ENCODE peak calls at places on chromosomes 12 and 14, in nine cellular contexts. I is upper lobe of right lung, L is uterus, D is pancreas, Q is neural progenitor cell, A is left ventricle myocardium inferior, K is body of pancreas, M is prostate gland, Z is left lung. R is an unnamed sample. For H3K4me1, the result is how much of the 10 kb centered on the place peaks cover.

GRCh38 chr12:116538682-116539264 is 20.4 kb upstream of the MAP1LC3B2 start:
- DNase-seq in I (no peak), L (no peak), D (no peak), Q (no peak), A (no peak), K (no peak), M (no peak), Z (no peak), R (no peak)

GRCh38 chr14:101418601-101419000 is 142.7 kb upstream of the DIO3 start:
- DNase-seq in I (no peak), L (no peak), D (no peak), Q (no peak), A (no peak), K (no peak), M (no peak), Z (no peak), R (no peak)

GRCh38 chr14:64612021-64612380 is 62.2 kb downstream of the PPP1R36 start:
- DNase-seq in I (no peak), L (no peak), D (no peak), Q (no peak), A (no peak), K (no peak), M (no peak), Z (no peak), R (no peak)

GRCh38 chr12:129127771-129128170 is 274.5 kb downstream of the GLT1D1 start:
- DNase-seq in I (no peak), L (no peak), D (no peak), Q (no peak), A (no peak), K (no peak), M (no peak), Z (no peak), R (no peak)

GRCh38 chr12:90122716-90123115 is 414.1 kb upstream of the ATP2B1 start:
- DNase-seq in I (no peak), L (no peak), D (no peak), Q (no peak), A (no peak), K (no peak), M (no peak), Z (no peak), R (no peak)

GRCh38 chr12:53381739-53382630 is 2.0 kb downstream of the SP1 start:
- DNase-seq in I (peak), L (peak), D (no peak), Q (peak), A (peak), K (peak), M (peak), Z (peak), R (no peak)

GRCh38 chr12:118850244-118850825 is 131.0 kb upstream of the SRRM4 start:
- DNase-seq in I (no peak), L (no peak), D (no peak), Q (peak), A (no peak), K (no peak), M (no peak), Z (no peak), R (no peak)

GRCh38 chr12:5264006-5264405 is 167.9 kb upstream of the NTF3 start:
- DNase-seq in I (no peak), L (no peak), D (no peak), Q (no peak), A (no peak), K (no peak), M (no peak), Z (no peak), R (no peak)

GRCh38 chr12:47835017-47835830 is 15.5 kb upstream of the HDAC7 start:
- DNase-seq in I (no peak), L (no peak), D (no peak), Q (no peak), A (no peak), K (no peak), M (no peak), Z (no peak), R (no peak)

GRCh38 chr14:94161979-94162378 is 12.1 kb upstream of the PPP4R4 start:
- DNase-seq in I (no peak), L (no peak), D (no peak), Q (no peak), A (no peak), K (no peak), M (no peak), Z (no peak), R (no peak)

GRCh38 chr12:56991319-56991906 is 14.9 kb downstream of the ZBTB39 start:
- DNase-seq in I (no peak), L (no peak), D (no peak), Q (no peak), A (peak), K (no peak), M (no peak), Z (peak), R (no peak)

GRCh38 chr12:96427269-96427729 is 27.1 kb upstream of the CDK17 start:
- DNase-seq in I (no peak), L (peak), D (no peak), Q (peak), A (peak), K (peak), M (no peak), Z (peak), R (peak)

GRCh38 chr12:42326466-42327226 is 679 bp downstream of the PPHLN1 start:
- DNase-seq in I (no peak), L (no peak), D (no peak), Q (peak), A (no peak), K (no peak), M (no peak), Z (no peak), R (no peak)

GRCh38 chr14:64757601-64758000 is 53.4 kb downstream of the PLEKHG3 start:
- DNase-seq in I (no peak), L (no peak), D (peak), Q (no peak), A (no peak), K (no peak), M (no peak), Z (no peak), R (peak)

GRCh38 chr12:111312708-111313107 is 56.2 kb downstream of the PHETA1 start:
- DNase-seq in I (no peak), L (no peak), D (no peak), Q (no peak), A (no peak), K (no peak), M (no peak), Z (no peak), R (no peak)

GRCh38 chr12:17954788-17955187 is 135.2 kb downstream of the RERGL start:
- DNase-seq in I (no peak), L (no peak), D (no peak), Q (peak), A (no peak), K (no peak), M (no peak), Z (no peak), R (no peak)

GRCh38 chr12:74539261-74539660 is 1.6 kb downstream of the ATXN7L3B start:
- DNase-seq in I (no peak), L (no peak), D (no peak), Q (peak), A (no peak), K (no peak), M (no peak), Z (no peak), R (no peak)

GRCh38 chr14:66076166-66076565 is 410.0 kb upstream of the CCDC196 start:
- DNase-seq in I (no peak), L (no peak), D (no peak), Q (no peak), A (no peak), K (no peak), M (no peak), Z (no peak), R (no peak)

GRCh38 chr12:56634242-56634836 is 4.2 kb upstream of the BAZ2A start:
- DNase-seq in I (peak), L (peak), D (peak), Q (peak), A (no peak), K (peak), M (peak), Z (peak), R (no peak)

GRCh38 chr14:92323031-92323915 is at the start of gene SLC24A4:
- DNase-seq in I (peak), L (no peak), D (peak), Q (peak), A (no peak), K (no peak), M (no peak), Z (no peak), R (no peak)

GRCh38 chr12:45049912-45050318 is 984 bp downstream of the DBX2 start:
- DNase-seq in I (no peak), L (no peak), D (no peak), Q (peak), A (no peak), K (no peak), M (no peak), Z (no peak), R (no peak)

GRCh38 chr12:42885677-42886076 is 296.1 kb upstream of the PRICKLE1 start:
- DNase-seq in I (no peak), L (no peak), D (no peak), Q (no peak), A (no peak), K (no peak), M (no peak), Z (no peak), R (no peak)

GRCh38 chr14:99809376-99809775 is 16.2 kb downstream of the EML1 start:
- DNase-seq in I (no peak), L (peak), D (peak), Q (no peak), A (peak), K (peak), M (no peak), Z (no peak), R (peak)

GRCh38 chr12:116592116-116592637 is 33.0 kb downstream of the MAP1LC3B2 start:
- DNase-seq in I (peak), L (peak), D (peak), Q (no peak), A (peak), K (peak), M (peak), Z (peak), R (no peak)

GRCh38 chr12:80129895-80130535 is 30.7 kb downstream of the OTOGL start:
- DNase-seq in I (no peak), L (no peak), D (no peak), Q (no peak), A (no peak), K (no peak), M (no peak), Z (no peak), R (no peak)

GRCh38 chr14:102241147-102241546 is 63.8 kb downstream of the MOK start:
- DNase-seq in I (no peak), L (no peak), D (no peak), Q (peak), A (no peak), K (no peak), M (no peak), Z (no peak), R (no peak)

GRCh38 chr12:132414634-132415340 is 75.2 kb upstream of the FBRSL1 start:
- DNase-seq in I (peak), L (peak), D (peak), Q (peak), A (peak), K (peak), M (peak), Z (peak), R (no peak)

GRCh38 chr14:67387195-67387594 is 24.8 kb downstream of the PLEK2 start:
- DNase-seq in I (no peak), L (no peak), D (no peak), Q (no peak), A (no peak), K (no peak), M (no peak), Z (no peak), R (no peak)

GRCh38 chr12:101671157-101671791 is 26.2 kb upstream of the CHPT1 start:
- DNase-seq in I (no peak), L (no peak), D (no peak), Q (no peak), A (peak), K (no peak), M (no peak), Z (peak), R (no peak)

GRCh38 chr12:27922591-27923139 is 49.9 kb downstream of the PTHLH start:
- DNase-seq in I (no peak), L (no peak), D (no peak), Q (no peak), A (no peak), K (peak), M (peak), Z (no peak), R (no peak)

GRCh38 chr14:20811994-20812393 is 9.3 kb upstream of the RNASE1 start:
- DNase-seq in I (no peak), L (no peak), D (peak), Q (no peak), A (peak), K (peak), M (no peak), Z (no peak), R (no peak)

GRCh38 chr14:90421001-90421580 is 24.3 kb downstream of the CALM1 start:
- DNase-seq in I (no peak), L (no peak), D (no peak), Q (no peak), A (no peak), K (no peak), M (no peak), Z (no peak), R (no peak)

GRCh38 chr14:67426161-67426560 is 14.2 kb upstream of the PLEK2 start:
- DNase-seq in I (no peak), L (no peak), D (peak), Q (no peak), A (no peak), K (no peak), M (no peak), Z (no peak), R (no peak)

GRCh38 chr12:52280319-52280795 is 5.9 kb downstream of the KRT86 start:
- DNase-seq in I (peak), L (peak), D (no peak), Q (no peak), A (no peak), K (peak), M (peak), Z (peak), R (peak)

GRCh38 chr12:75877588-75878381 is 153.8 kb downstream of the PHLDA1 start:
- DNase-seq in I (no peak), L (no peak), D (no peak), Q (no peak), A (no peak), K (no peak), M (no peak), Z (no peak), R (no peak)

GRCh38 chr14:52780893-52781292 is 10.5 kb downstream of the GNPNAT1 start:
- DNase-seq in I (no peak), L (no peak), D (no peak), Q (no peak), A (no peak), K (no peak), M (no peak), Z (no peak), R (no peak)

GRCh38 chr12:52197371-52198231 is 5.8 kb upstream of the KRT80 start:
- DNase-seq in I (peak), L (no peak), D (peak), Q (no peak), A (peak), K (peak), M (no peak), Z (peak), R (no peak)

GRCh38 chr12:31235868-31236395 is 90.0 kb downstream of the SINHCAF start:
- DNase-seq in I (no peak), L (no peak), D (no peak), Q (no peak), A (no peak), K (no peak), M (no peak), Z (no peak), R (no peak)

GRCh38 chr12:31233061-31233730 is 92.8 kb downstream of the SINHCAF start:
- DNase-seq in I (no peak), L (no peak), D (no peak), Q (no peak), A (no peak), K (no peak), M (no peak), Z (no peak), R (no peak)

GRCh38 chr12:31236998-31237637 is 88.8 kb downstream of the SINHCAF start:
- DNase-seq in I (no peak), L (no peak), D (no peak), Q (no peak), A (no peak), K (no peak), M (no peak), Z (no peak), R (no peak)

GRCh38 chr12:31234053-31234835 is 91.7 kb downstream of the SINHCAF start:
- DNase-seq in I (no peak), L (no peak), D (no peak), Q (no peak), A (no peak), K (no peak), M (no peak), Z (no peak), R (no peak)

GRCh38 chr12:31234955-31235867 is 90.7 kb downstream of the SINHCAF start:
- DNase-seq in I (no peak), L (peak), D (no peak), Q (peak), A (no peak), K (peak), M (no peak), Z (no peak), R (no peak)
- TF ChIP-seq CTCF in I (peak), L (no peak), D (peak), Q (peak), A (peak), K (peak), M (peak), Z (peak), R (no peak)

GRCh38 chr14:103627073-103628025 is 1.7 kb upstream of the KLC1 start:
- DNase-seq in I (no peak), L (no peak), D (no peak), Q (no peak), A (no peak), K (no peak), M (peak), Z (no peak), R (no peak)

GRCh38 chr14:103630364-103631108 is 1.5 kb downstream of the KLC1 start:
- DNase-seq in I (no peak), L (no peak), D (no peak), Q (no peak), A (no peak), K (no peak), M (no peak), Z (no peak), R (no peak)

GRCh38 chr14:103628221-103628683 is 759 bp upstream of the KLC1 start:
- DNase-seq in I (peak), L (peak), D (peak), Q (peak), A (peak), K (peak), M (peak), Z (peak), R (peak)

GRCh38 chr14:103629503-103630121 is 601 bp downstream of the KLC1 start:
- DNase-seq in I (peak), L (peak), D (peak), Q (peak), A (peak), K (peak), M (peak), Z (peak), R (peak)

DNA sequence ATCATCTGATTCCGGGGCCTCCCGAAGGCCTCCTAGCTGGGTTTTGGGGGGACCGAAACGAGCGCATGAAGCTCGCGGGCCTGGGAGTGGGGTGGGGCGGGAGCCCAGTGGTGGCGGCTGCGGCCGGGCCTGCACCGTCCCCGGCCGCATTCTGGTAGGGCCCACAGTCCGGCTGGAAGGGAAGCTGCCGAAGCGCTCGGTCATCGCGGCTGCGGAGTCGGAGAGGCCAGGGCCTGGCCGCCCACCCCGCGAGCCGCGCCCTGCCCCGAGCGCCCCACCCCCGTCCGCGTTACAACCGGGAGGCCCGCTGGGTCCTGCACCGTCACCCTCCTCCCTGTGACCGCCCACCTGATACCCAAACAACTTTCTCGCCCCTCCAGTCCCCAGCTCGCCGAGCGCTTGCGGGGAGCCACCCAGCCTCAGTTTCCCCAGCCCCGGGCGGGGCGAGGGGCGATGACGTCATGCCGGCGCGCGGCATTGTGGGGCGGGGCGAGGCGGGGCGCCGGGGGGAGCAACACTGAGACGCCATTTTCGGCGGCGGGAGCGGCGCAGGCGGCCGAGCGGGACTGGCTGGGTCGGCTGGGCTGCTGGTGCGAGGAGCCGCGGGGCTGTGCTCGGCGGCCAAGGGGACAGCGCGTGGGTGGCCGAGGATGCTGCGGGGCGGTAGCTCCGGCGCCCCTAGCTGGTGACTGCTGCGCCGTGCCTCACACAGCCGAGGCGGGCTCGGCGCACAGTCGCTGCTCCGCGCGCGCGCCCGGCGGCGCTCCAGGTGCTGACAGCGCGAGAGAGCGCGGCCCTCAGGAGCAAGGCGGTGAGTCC is at the start of gene KLC1:
- DNase-seq in I (peak), L (peak), D (peak), Q (peak), A (peak), K (peak), M (peak), Z (peak), R (peak)
- H3K4me1 ChIP-seq in I (half or more), L (under half), D (under half), Q (under half), A (half or more), K (under half), M (under half), Z (half or more), R (half or more)

GRCh38 chr12:78641837-78642423 is 222.6 kb upstream of the SYT1 start:
- DNase-seq in I (no peak), L (no peak), D (no peak), Q (no peak), A (no peak), K (no peak), M (no peak), Z (no peak), R (no peak)
- TF ChIP-seq CTCF in I (no peak), L (no peak), D (no peak), Q (no peak), A (no peak), K (no peak), M (no peak), Z (no peak), R (no peak)

GRCh38 chr14:49582211-49582977 is 3.8 kb downstream of the RPS29 start:
- DNase-seq in I (no peak), L (no peak), D (no peak), Q (no peak), A (no peak), K (no peak), M (no peak), Z (no peak), R (no peak)

GRCh38 chr14:49581961-49582210 is 4.3 kb downstream of the RPS29 start:
- DNase-seq in I (no peak), L (no peak), D (no peak), Q (no peak), A (no peak), K (no peak), M (no peak), Z (no peak), R (no peak)

GRCh38 chr14:49581209-49581960 is 4.8 kb downstream of the RPS29 start:
- DNase-seq in I (no peak), L (no peak), D (no peak), Q (no peak), A (no peak), K (no peak), M (no peak), Z (no peak), R (no peak)

GRCh38 chr14:49584058-49584457 is 2.1 kb downstream of the RPS29 start:
- DNase-seq in I (no peak), L (no peak), D (no peak), Q (no peak), A (no peak), K (no peak), M (no peak), Z (no peak), R (no peak)

GRCh38 chr14:49583629-49584028 is 2.6 kb downstream of the RPS29 start:
- DNase-seq in I (no peak), L (no peak), D (no peak), Q (no peak), A (no peak), K (no peak), M (no peak), Z (no peak), R (no peak)
- H3K4me1 ChIP-seq in I (under half), L (under half), D (under half), Q (under half), A (under half), K (under half), M (under half), Z (under half), R (under half)

GRCh38 chr12:11607313-11608081 is 42.0 kb upstream of the ETV6 start:
- DNase-seq in I (no peak), L (no peak), D (no peak), Q (peak), A (no peak), K (peak), M (no peak), Z (no peak), R (no peak)
- TF ChIP-seq CTCF in I (no peak), L (no peak), D (no peak), Q (no peak), A (no peak), K (no peak), M (no peak), Z (no peak), R (no peak)

DNA sequence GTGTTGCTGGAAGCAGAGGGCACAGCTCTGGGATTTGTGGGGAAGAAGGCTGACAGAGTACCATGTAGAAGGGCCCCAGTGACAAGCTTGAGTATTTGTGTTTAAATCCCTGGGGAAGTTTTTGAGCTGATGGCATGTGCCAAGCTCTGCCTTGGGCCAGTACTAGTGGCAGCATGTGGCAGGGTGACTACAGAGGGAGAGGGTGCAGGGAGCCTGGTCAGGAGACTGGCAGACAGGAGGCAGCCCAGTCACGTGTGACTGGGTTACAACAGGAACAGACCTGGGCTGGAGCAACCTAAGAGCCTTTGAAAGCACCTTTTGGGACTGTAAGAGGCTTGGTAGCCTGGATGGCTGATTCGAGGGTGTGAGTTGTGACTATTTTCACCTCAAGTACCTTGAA is 112.1 kb downstream of the TSPAN9 start:
- DNase-seq in I (no peak), L (no peak), D (no peak), Q (no peak), A (no peak), K (no peak), M (no peak), Z (no peak), R (no peak)
- H3K4me1 ChIP-seq in I (under half), L (under half), D (under half), Q (under half), A (half or more), K (under half), M (under half), Z (under half), R (under half)